ENCODE peak calls at places on chromosomes 4 and X, in eight cellular contexts. I is lower lobe of right lung, N is SK-N-SH, T is right lobe of liver, L is stomach, J is fibroblast of mammary gland, Y is astrocyte of the spinal cord, O is IMR-90. F is an unnamed sample.

GRCh38 chr4:84916233-84916632 is 50.3 kb downstream of the WDFY3 start:
- DNase-seq in N (no peak), T (no peak), I (no peak), O (no peak), Y (no peak), L (no peak), J (no peak), F (no peak)

GRCh38 chr4:116872308-116872707 is 213.1 kb downstream of the TRAM1L1 start:
- DNase-seq in O (no peak), Y (no peak), J (no peak), T (no peak), L (no peak), I (no peak), N (no peak), F (no peak)

GRCh38 chr4:6613676-6614651 is 26.5 kb upstream of the MRFAP1 start:
- DNase-seq in N (no peak), L (no peak), Y (no peak), J (no peak), O (no peak), T (no peak), I (no peak), F (no peak)

GRCh38 chr4:183600189-183600685 is 58.7 kb downstream of the RWDD4 start:
- DNase-seq in N (no peak), J (no peak), I (no peak), Y (no peak), O (no peak), L (no peak), T (no peak), F (no peak)

GRCh38 chr4:75432683-75433082 is 81.5 kb downstream of the RCHY1 start:
- DNase-seq in J (peak), L (no peak), N (peak), I (no peak), O (peak), Y (no peak), T (no peak), F (no peak)

GRCh38 chrX:120020305-120020704 is 57.2 kb downstream of the RHOXF2B start:
- DNase-seq in J (no peak), L (no peak), T (no peak), Y (no peak), O (no peak), I (no peak), N (no peak), F (no peak)

GRCh38 chr4:6427439-6428090 is 44.8 kb downstream of the PPP2R2C start:
- DNase-seq in N (no peak), J (no peak), L (no peak), Y (no peak), T (no peak), I (no peak), O (no peak), F (no peak)

GRCh38 chrX:23770142-23770541 is 12.8 kb upstream of the SAT1 start:
- DNase-seq in T (no peak), O (no peak), N (no peak), J (no peak), L (no peak), I (no peak), Y (no peak), F (no peak)

GRCh38 chrX:115030635-115031034 is 13.2 kb upstream of the IL13RA2 start:
- DNase-seq in O (no peak), J (no peak), Y (no peak), L (peak), N (no peak), I (no peak), T (no peak), F (no peak)

GRCh38 chr4:159298502-159298901 is 195.6 kb downstream of the RAPGEF2 start:
- DNase-seq in T (no peak), O (peak), Y (peak), J (peak), L (no peak), N (no peak), I (no peak), F (no peak)

GRCh38 chr4:14087459-14087858 is 459.9 kb upstream of the BOD1L1 start:
- DNase-seq in Y (no peak), O (no peak), L (no peak), J (no peak), T (no peak), I (no peak), N (no peak), F (peak)

GRCh38 chr4:69323284-69323683 is 43.0 kb downstream of the UGT2B28 start:
- DNase-seq in T (no peak), N (no peak), Y (no peak), L (no peak), O (no peak), J (no peak), I (no peak), F (no peak)

GRCh38 chr4:1981251-1982055 is 27.3 kb downstream of the NELFA start:
- DNase-seq in O (peak), Y (peak), I (no peak), L (peak), T (no peak), N (peak), J (peak), F (no peak)

GRCh38 chr4:85370400-85371032 is 104.4 kb upstream of the ARHGAP24 start:
- DNase-seq in Y (peak), O (peak), L (peak), J (peak), I (no peak), T (no peak), N (peak), F (no peak)

GRCh38 chr4:174681723-174682300 is 147.2 kb downstream of the GLRA3 start:
- DNase-seq in N (no peak), L (no peak), J (peak), T (no peak), Y (peak), I (no peak), O (peak), F (no peak)

GRCh38 chr4:124334119-124334518 is 378.4 kb downstream of the ANKRD50 start:
- DNase-seq in I (no peak), L (no peak), J (peak), O (peak), Y (peak), T (no peak), N (peak), F (no peak)

GRCh38 chr4:8294036-8294435 is 24.5 kb downstream of the HTRA3 start:
- DNase-seq in O (no peak), T (no peak), Y (no peak), J (no peak), I (peak), N (no peak), L (no peak), F (no peak)

GRCh38 chrX:68708503-68709290 is 61.2 kb downstream of the STARD8 start:
- DNase-seq in O (no peak), L (no peak), T (no peak), Y (no peak), J (no peak), N (no peak), I (no peak), F (no peak)

GRCh38 chr4:180828455-180829018 is 1414.7 kb upstream of the TENM3 start:
- DNase-seq in T (no peak), L (no peak), J (peak), I (no peak), Y (peak), O (peak), N (peak), F (no peak)

GRCh38 chr4:53902786-53903185 is 161.6 kb downstream of the CHIC2 start:
- DNase-seq in O (no peak), T (no peak), J (peak), L (no peak), I (no peak), Y (no peak), N (no peak), F (no peak)

GRCh38 chr4:32470087-32470585 is 1750.0 kb downstream of the PCDH7 start:
- DNase-seq in T (no peak), J (no peak), N (no peak), I (no peak), Y (no peak), O (no peak), L (no peak), F (no peak)

GRCh38 chrX:43633757-43634156 is 22.3 kb upstream of the MAOA start:
- DNase-seq in O (no peak), L (no peak), T (no peak), Y (no peak), I (no peak), N (no peak), J (peak), F (no peak)

GRCh38 chr4:30754021-30754420 is 33.9 kb downstream of the PCDH7 start:
- DNase-seq in L (no peak), T (no peak), N (no peak), I (no peak), O (peak), J (peak), Y (peak), F (no peak)

GRCh38 chr4:7206856-7207567 is 14.7 kb downstream of the SORCS2 start:
- DNase-seq in Y (peak), O (peak), N (peak), I (peak), T (peak), L (peak), J (peak), F (no peak)

GRCh38 chr4:157896726-157897125 is 276.1 kb downstream of the GASK1B start:
- DNase-seq in N (no peak), Y (no peak), O (no peak), L (no peak), I (no peak), T (no peak), J (no peak), F (no peak)

GRCh38 chr4:157898836-157899605 is 273.8 kb downstream of the GASK1B start:
- DNase-seq in L (no peak), N (no peak), Y (peak), J (peak), T (no peak), I (no peak), O (no peak), F (no peak)

GRCh38 chr4:157897971-157898370 is 274.9 kb downstream of the GASK1B start:
- DNase-seq in Y (no peak), T (no peak), I (no peak), L (no peak), N (no peak), J (no peak), O (no peak), F (no peak)

GRCh38 chr4:157895205-157895604 is 277.6 kb downstream of the GASK1B start:
- DNase-seq in O (no peak), I (no peak), N (no peak), J (no peak), L (no peak), Y (no peak), T (no peak), F (no peak)
- TF ChIP-seq CTCF in O (no peak), I (no peak), N (no peak), J (no peak), L (no peak), Y (no peak), T (no peak), F (no peak)

GRCh38 chrX:6225307-6226052 is 3.2 kb downstream of the NLGN4X start:
- DNase-seq in I (no peak), T (no peak), Y (no peak), L (no peak), O (no peak), N (peak), J (no peak), F (no peak)

GRCh38 chrX:6226646-6227444 is 1.8 kb downstream of the NLGN4X start:
- DNase-seq in J (no peak), T (no peak), I (no peak), N (peak), Y (no peak), L (no peak), O (no peak), F (no peak)

GRCh38 chrX:6227445-6227820 is 1.2 kb downstream of the NLGN4X start:
- DNase-seq in T (no peak), Y (no peak), L (no peak), J (no peak), I (no peak), O (no peak), N (peak), F (no peak)

GRCh38 chrX:6228720-6229119 is at the start of gene NLGN4X:
- DNase-seq in O (no peak), T (no peak), L (no peak), I (no peak), N (peak), J (no peak), Y (peak), F (no peak)

DNA sequence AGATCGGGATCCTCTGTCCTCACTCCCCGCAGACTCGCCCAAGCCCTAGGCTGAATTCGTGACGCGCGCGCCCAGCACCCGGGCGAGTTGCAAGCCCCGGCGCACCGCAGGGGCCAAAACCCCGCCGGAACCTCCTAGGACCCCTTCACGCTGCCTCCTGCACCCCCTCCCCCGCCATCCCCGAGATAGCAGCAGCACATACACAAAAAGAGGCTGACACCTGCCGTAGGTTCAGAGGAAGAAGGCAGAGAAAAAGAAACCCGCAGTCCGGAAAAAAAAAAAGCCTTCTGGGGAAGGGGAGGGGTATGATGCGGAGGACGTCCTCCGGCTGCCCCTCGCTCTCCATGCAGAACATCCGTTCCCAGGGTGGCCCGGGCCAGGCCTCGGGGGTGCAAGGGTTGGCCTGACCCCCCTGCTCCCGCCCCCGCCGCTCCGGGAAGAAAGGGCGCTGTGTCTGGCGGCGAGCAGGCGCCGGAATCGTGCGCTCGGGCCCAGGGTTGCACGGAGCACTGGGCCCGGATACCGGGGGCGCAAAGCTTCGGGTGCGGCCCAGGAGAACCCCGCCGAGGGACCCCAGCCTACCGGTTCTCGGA is 2.5 kb downstream of the NLGN4X start:
- DNase-seq in I (no peak), J (no peak), L (no peak), O (no peak), T (no peak), N (peak), Y (peak), F (no peak)
- H3K4me3 ChIP-seq in I (peak), J (no peak), L (peak), O (no peak), T (peak), N (peak), Y (peak), F (no peak)

GRCh38 chrX:41441934-41442823 is 5.0 kb upstream of the NYX start:
- DNase-seq in T (peak), O (peak), J (peak), Y (peak), I (peak), L (peak), N (peak), F (peak)
- TF ChIP-seq CTCF in T (peak), O (peak), J (peak), Y (peak), I (peak), L (peak), N (peak), F (peak)

DNA sequence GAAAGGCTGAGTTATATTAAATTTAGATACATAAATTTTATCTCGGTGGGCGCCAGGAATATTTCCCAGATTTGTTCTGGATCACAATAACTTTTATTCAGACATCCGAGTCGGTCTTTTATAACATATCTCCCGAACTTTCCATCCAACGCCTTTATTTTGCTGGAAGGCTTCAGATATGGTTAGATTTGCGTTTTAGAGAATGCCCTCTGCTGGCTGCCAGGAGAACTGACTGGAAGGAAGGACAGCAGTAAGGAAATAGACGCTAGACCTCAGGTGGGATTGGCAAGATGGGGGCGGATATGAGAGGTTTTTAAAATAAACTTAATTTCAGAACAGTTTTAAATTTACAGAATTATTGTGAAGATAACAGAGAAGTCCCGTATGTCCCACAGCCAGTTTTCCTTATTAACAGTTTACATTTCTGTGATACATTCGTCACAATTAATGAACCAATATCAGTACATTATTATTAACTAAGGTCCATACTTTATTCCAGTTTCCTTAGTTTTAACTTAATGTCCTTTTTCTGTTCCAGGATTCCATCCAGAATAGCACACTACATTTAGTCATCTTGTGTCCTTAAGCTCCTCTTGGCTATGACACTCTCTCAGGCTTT is 4.6 kb upstream of the KANTR start:
- DNase-seq in J (peak), T (no peak), Y (peak), N (peak), I (peak), L (peak), O (peak), F (no peak)
- H3K4me3 ChIP-seq in J (peak), T (peak), Y (peak), N (peak), I (peak), L (peak), O (peak), F (no peak)

GRCh38 chr4:95360911-95361695 is 187.7 kb downstream of the UNC5C start:
- DNase-seq in I (no peak), N (no peak), L (no peak), J (no peak), T (no peak), Y (no peak), O (no peak), F (no peak)
- TF ChIP-seq CTCF in I (no peak), N (no peak), L (no peak), J (no peak), T (no peak), Y (no peak), O (no peak), F (no peak)

GRCh38 chr4:162952232-162952631 is 214.5 kb downstream of the NAF1 start:
- DNase-seq in J (peak), Y (peak), I (no peak), O (no peak), L (no peak), N (no peak), T (no peak), F (no peak)
- H3K4me3 ChIP-seq in J (no peak), Y (no peak), I (no peak), O (no peak), L (no peak), N (no peak), T (no peak), F (no peak)

GRCh38 chr4:122798101-122798500 is 28.5 kb upstream of the FGF2 start:
- DNase-seq in J (peak), N (peak), L (no peak), I (no peak), T (peak), Y (peak), O (peak), F (no peak)
- TF ChIP-seq CTCF in J (no peak), N (no peak), L (no peak), I (no peak), T (no peak), Y (no peak), O (no peak), F (no peak)

GRCh38 chrX:85995641-85996040 is 51.7 kb downstream of the CHM start:
- DNase-seq in Y (no peak), I (no peak), J (no peak), N (no peak), T (no peak), O (no peak), L (no peak), F (no peak)
- H3K4me3 ChIP-seq in Y (no peak), I (no peak), J (no peak), N (no peak), T (no peak), O (no peak), L (no peak), F (no peak)

GRCh38 chr4:23934223-23934622 is 44.4 kb upstream of the PPARGC1A start:
- DNase-seq in N (no peak), I (no peak), T (no peak), L (no peak), Y (no peak), O (no peak), J (no peak), F (no peak)
- TF ChIP-seq CTCF in N (no peak), I (no peak), T (no peak), L (no peak), Y (no peak), O (no peak), J (no peak), F (no peak)

DNA sequence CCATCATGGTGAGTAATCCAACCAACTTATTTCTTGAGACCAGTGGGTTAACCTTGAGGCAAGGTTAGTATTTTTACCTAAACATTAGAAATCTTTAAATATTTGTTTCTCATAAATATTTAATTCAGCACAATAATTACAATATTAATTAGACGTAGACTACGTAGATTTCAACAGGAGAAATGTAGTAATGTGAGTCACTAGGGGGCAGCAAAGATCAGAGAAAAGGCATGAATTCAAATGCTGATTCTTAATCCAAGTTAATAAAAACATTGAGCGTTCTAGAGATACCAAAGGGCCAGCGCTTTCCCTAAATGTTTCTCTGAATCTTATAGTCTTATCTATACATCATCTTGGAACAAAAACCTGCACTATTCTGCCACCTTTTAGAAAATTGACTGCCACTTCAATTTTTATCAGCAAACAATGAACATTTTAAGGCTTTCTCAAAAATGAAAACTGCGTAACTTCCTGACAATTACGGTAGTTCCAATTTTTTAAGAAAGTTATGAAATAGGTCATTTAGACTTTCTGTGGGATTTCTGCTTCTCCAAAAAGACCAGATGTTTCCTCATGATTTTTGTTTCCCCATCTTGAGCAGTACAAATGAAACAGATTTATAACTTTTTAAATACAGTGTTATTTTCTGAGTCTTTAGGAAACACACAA is 180.7 kb downstream of the GASK1B start:
- DNase-seq in J (peak), T (no peak), Y (peak), L (no peak), O (peak), N (peak), I (no peak), F (no peak)
- H3K4me3 ChIP-seq in J (peak), T (peak), Y (peak), L (peak), O (no peak), N (no peak), I (peak), F (no peak)